ENCODE peak calls at places on chromosomes 6 and 20, in nine cellular contexts. Z, A, X, I, M, J, K, S and L are unnamed samples.

GRCh38 chr6:154361476-154361875 is 4.9 kb upstream of the IPCEF1 start:
- DNase-seq in Z (no peak), A (no peak), X (no peak), I (no peak), M (no peak), J (no peak), K (no peak), S (no peak), L (no peak)

GRCh38 chr6:50143011-50143719 is 93.4 kb upstream of the DEFB112 start:
- DNase-seq in Z (no peak), A (no peak), X (no peak), I (no peak), M (no peak), J (no peak), K (no peak), S (no peak), L (no peak)

GRCh38 chr20:53826090-53826489 is 232.5 kb upstream of the ZNF217 start:
- DNase-seq in Z (no peak), A (no peak), X (no peak), I (no peak), M (no peak), J (no peak), K (no peak), S (no peak), L (no peak)

GRCh38 chr6:127924440-127924839 is 23.6 kb upstream of the THEMIS start:
- DNase-seq in Z (no peak), A (no peak), X (no peak), I (no peak), M (no peak), J (no peak), K (no peak), S (peak; percentile 24), L (no peak)

GRCh38 chr20:24034820-24035219 is 46.2 kb upstream of the GGTLC1 start:
- DNase-seq in Z (no peak), A (no peak), X (no peak), I (peak; percentile 15), M (no peak), J (no peak), K (no peak), S (peak; percentile 79), L (no peak)

GRCh38 chr6:100614386-100614785 is 149.7 kb upstream of the SIM1 start:
- DNase-seq in Z (no peak), A (no peak), X (no peak), I (no peak), M (no peak), J (no peak), K (no peak), S (no peak), L (no peak)

GRCh38 chr6:72519871-72520270 is 102.0 kb upstream of the KCNQ5 start:
- DNase-seq in Z (no peak), A (no peak), X (no peak), I (no peak), M (no peak), J (no peak), K (no peak), S (no peak), L (no peak)

GRCh38 chr6:21219856-21220255 is 373.7 kb upstream of the SOX4 start:
- DNase-seq in Z (no peak), A (no peak), X (no peak), I (no peak), M (no peak), J (no peak), K (no peak), S (peak; percentile 31), L (no peak)

GRCh38 chr20:54601831-54602515 is 126.6 kb downstream of the DOK5 start:
- DNase-seq in Z (no peak), A (no peak), X (no peak), I (no peak), M (no peak), J (no peak), K (no peak), S (no peak), L (no peak)

GRCh38 chr6:6885521-6886088 is 222.2 kb upstream of the RREB1 start:
- DNase-seq in Z (no peak), A (peak; percentile 83), X (no peak), I (no peak), M (no peak), J (peak; percentile 51), K (no peak), S (no peak), L (no peak)

GRCh38 chr20:54172856-54173652 is 732 bp downstream of the CYP24A1 start:
- DNase-seq in Z (no peak), A (peak; percentile 75), X (no peak), I (no peak), M (no peak), J (no peak), K (no peak), S (peak; percentile 13), L (no peak)

GRCh38 chr6:56868687-56869086 is 86.2 kb upstream of the BEND6 start:
- DNase-seq in Z (peak; percentile 91), A (no peak), X (no peak), I (no peak), M (no peak), J (no peak), K (no peak), S (peak; percentile 57), L (no peak)

GRCh38 chr6:43396408-43397149 is 27.1 kb upstream of the ZNF318 start:
- DNase-seq in Z (no peak), A (no peak), X (no peak), I (peak; percentile 61), M (no peak), J (no peak), K (no peak), S (peak; percentile 51), L (no peak)

GRCh38 chr20:23135449-23136447 is 49.6 kb upstream of the CD93 start:
- DNase-seq in Z (peak; percentile 58), A (peak; percentile 83), X (no peak), I (no peak), M (no peak), J (peak; percentile 31), K (no peak), S (no peak), L (no peak)

GRCh38 chr6:16759646-16760535 is 1.4 kb downstream of the ATXN1 start:
- DNase-seq in Z (peak; percentile 88), A (peak; percentile 97), X (peak; percentile 92), I (peak; percentile 90), M (no peak), J (peak; percentile 84), K (peak; percentile 59), S (peak; percentile 89), L (peak; percentile 89)
- TF ChIP-seq CTCF in Z (no peak), A (peak; percentile 41), X (peak; percentile 15), I (peak; percentile 15), M (no peak), J (peak; percentile 13), K (no peak), S (peak; percentile 23), L (peak; percentile 30)

DNA sequence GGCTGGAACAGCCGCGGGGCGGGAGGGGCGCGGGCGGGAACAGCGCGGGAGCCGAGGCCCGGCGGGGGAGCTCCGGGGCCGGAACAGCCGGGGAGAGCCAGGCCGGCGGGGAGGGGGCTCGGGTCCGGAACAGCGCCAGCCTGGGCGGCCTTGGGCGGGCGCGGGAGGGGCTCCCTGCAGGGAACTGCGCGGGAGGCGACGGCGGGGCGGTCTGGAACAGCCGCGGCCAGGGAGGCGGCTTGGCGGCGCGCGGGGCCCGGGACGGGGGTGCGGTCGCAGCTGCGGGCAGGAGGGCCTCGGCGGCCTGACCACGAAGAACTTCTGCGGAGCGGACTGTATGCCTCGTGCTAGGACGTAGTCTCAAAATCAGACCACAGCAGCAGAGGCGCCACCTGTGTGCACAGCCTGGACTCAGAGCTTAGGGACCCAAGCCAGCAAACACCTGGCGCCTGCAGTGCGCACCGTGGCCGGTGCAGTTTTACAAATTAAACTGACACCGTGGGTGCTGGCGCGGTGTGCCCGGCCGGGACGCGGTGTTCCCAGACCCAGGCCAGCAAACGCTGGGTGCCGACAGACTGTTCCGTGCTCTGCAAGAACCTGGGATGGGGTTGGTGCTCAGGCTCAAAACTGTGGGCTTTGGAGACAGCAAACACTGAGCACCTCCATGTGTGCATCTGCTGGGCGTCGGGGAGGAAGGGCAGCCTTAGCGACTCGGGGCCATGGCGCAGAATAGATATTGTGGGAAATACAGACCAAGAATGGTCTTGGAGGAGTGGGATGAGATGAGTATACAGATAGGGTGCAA is 572 bp downstream of the ZNF341 start:
- DNase-seq in Z (peak; percentile 76), A (no peak), X (peak; percentile 86), I (peak; percentile 78), M (no peak), J (peak; percentile 82), K (no peak), S (peak; percentile 64), L (no peak)
- TF ChIP-seq CTCF in Z (no peak), A (no peak), X (no peak), I (no peak), M (no peak), J (no peak), K (no peak), S (peak; percentile 33), L (no peak)

DNA sequence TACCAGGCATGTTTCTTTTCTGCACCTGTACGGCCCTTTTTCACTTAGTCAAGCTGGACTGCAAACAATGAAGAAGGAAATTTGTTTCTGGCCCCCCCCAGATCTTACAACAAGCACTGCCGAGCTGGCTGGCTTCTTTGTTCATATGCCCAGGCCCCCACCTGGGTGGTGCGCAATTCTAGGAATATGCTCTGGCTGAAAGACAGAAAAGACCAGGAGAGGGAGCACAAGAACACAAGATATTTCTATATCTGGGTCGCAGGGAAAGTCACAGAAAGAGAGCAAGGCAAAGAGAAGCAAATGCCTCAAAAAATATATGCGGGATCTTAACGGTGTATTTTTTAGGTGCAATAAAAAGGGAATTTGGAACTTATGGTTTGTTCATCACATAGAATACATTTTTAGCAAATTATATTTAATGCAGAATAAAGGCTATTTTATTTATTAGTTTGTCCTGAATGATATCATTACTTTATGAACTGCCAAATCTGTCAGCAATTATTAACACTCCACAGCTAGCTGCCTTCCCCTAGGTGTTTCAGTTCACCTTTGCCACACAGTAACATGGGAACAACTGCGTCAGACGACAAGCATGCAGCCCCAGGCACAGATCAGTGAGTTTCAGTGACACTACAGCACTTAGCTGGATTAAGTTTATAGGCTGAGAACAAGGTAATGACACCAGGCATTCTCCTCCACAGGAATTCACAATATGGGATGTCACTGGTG is 76.5 kb downstream of the GJA10 start:
- DNase-seq in Z (peak; percentile 58), A (no peak), X (no peak), I (peak; percentile 40), M (peak; percentile 45), J (peak; percentile 57), K (no peak), S (peak; percentile 45), L (no peak)
- TF ChIP-seq CTCF in Z (peak; percentile 51), A (peak; percentile 49), X (peak; percentile 56), I (no peak), M (peak; percentile 58), J (peak; percentile 60), K (peak; percentile 77), S (peak; percentile 64), L (peak; percentile 78)

DNA sequence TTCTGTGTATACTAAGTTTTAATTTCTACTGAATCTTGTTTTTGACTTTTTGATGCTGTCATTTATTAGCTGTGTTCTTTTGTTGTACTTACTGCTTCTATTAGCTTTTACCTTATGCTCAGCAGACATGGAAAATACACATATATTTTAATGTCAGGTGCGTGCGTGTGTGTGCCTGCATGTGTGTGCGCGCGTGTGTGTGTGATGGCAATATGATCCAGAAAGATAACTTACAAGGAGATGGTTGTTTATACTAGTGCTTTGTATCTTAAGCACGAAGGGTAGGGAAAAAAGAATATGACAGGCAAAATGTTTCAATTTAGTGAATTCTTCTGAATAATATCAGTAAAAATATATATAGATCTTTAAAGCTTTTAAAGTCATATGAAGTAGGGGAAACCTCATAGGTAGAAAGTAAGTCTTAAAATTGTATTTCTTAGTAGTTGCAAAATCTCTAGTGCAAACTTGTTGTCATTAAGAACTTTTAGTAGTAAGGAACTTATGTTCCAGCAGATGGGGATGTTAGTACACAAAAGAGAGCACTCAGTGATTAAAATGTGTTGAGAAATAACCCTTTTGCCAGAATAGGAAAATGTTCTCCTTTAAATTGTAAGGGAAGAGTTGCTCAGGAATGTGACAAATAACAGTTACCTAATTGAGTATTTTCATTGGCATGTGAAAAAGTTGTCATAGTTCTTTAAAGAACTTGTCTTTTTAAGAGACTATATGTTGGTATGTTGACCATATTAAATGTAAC is 13.2 kb downstream of the QKI start:
- DNase-seq in Z (peak; percentile 87), A (no peak), X (no peak), I (no peak), M (no peak), J (no peak), K (peak; percentile 52), S (peak; percentile 69), L (no peak)
- TF ChIP-seq CTCF in Z (no peak), A (peak; percentile 48), X (peak; percentile 50), I (no peak), M (no peak), J (peak; percentile 27), K (peak; percentile 28), S (peak; percentile 49), L (peak; percentile 69)